ENCODE peak calls at places on chromosomes 12 and 14, in nine cellular contexts. K is SHP77; S is CD4-positive, alpha-beta memory T cell; B is GM23248; H is activated CD4-positive, alpha-beta T cell treated with anti-CD3 and anti-CD28 coated beads, Interleukin-2, amount 10 ng/mL, durations not matched to agents 7 days and 5 days; V is lower leg skin; A is mucosa of gallbladder; J is sciatic nerve; I is NB4. D is an unnamed sample.

GRCh38 chr12:75981773-75982564 is 49.6 kb downstream of the PHLDA1 start:
- DNase-seq in I (no peak), K (no peak), B (no peak), H (no peak), J (no peak), S (no peak), V (no peak), A (no peak), D (no peak)

GRCh38 chr12:23474438-23475000 is 475.0 kb downstream of the SOX5 start:
- DNase-seq in K (no peak), I (no peak), V (no peak), H (no peak), J (no peak), B (no peak), S (no peak), A (no peak), D (no peak)

GRCh38 chr12:91289881-91290280 is 107.3 kb upstream of the DCN start:
- DNase-seq in S (no peak), B (no peak), K (no peak), H (no peak), A (no peak), J (no peak), V (no peak), I (no peak), D (no peak)

GRCh38 chr12:6563448-6564050 is 4.5 kb downstream of the NOP2 start:
- DNase-seq in A (peak; percentile 51), H (peak; percentile 73), B (peak; percentile 65), V (peak; percentile 89), K (no peak), J (peak; percentile 79), S (peak; percentile 57), I (peak; percentile 68), D (peak; percentile 65)

GRCh38 chr14:43184540-43184939 is 1322.5 kb downstream of the FSCB start:
- DNase-seq in A (no peak), K (no peak), I (no peak), B (no peak), J (no peak), S (no peak), H (no peak), V (no peak), D (no peak)

GRCh38 chr12:96044017-96044985 is 8.9 kb upstream of the LTA4H start:
- DNase-seq in S (no peak), A (no peak), I (peak; percentile 64), V (no peak), H (no peak), K (no peak), B (peak; percentile 69), J (no peak), D (no peak)

GRCh38 chr14:67733609-67734008 is 31.9 kb downstream of the RDH12 start:
- DNase-seq in A (no peak), I (no peak), S (no peak), K (peak; percentile 62), V (peak; percentile 43), B (no peak), H (no peak), J (no peak), D (no peak)

GRCh38 chr12:52037248-52037861 is 13.9 kb upstream of the NR4A1 start:
- DNase-seq in J (peak; percentile 85), K (no peak), H (no peak), S (no peak), V (peak; percentile 96), B (peak; percentile 81), A (peak; percentile 60), I (no peak), D (peak; percentile 54)

GRCh38 chr12:53004582-53004981 is 1.7 kb upstream of the EIF4B start:
- DNase-seq in I (peak; percentile 30), A (no peak), B (peak; percentile 25), V (no peak), J (no peak), K (no peak), H (no peak), S (no peak), D (no peak)

GRCh38 chr12:92065018-92065499 is 80.6 kb downstream of the BTG1 start:
- DNase-seq in K (peak; percentile 81), A (peak; percentile 59), J (no peak), I (no peak), V (no peak), H (no peak), B (peak; percentile 53), S (peak; percentile 78), D (peak; percentile 52)

GRCh38 chr14:66758031-66758613 is 250.2 kb downstream of the GPHN start:
- DNase-seq in V (no peak), I (no peak), B (no peak), A (no peak), K (no peak), H (no peak), J (no peak), S (no peak), D (no peak)

GRCh38 chr14:72801381-72801812 is 92.5 kb downstream of the DPF3 start:
- DNase-seq in A (no peak), I (no peak), K (no peak), B (peak; percentile 95), H (no peak), J (no peak), V (no peak), S (no peak), D (no peak)

GRCh38 chr14:23665302-23666016 is 29.3 kb downstream of the DHRS2 start:
- DNase-seq in V (no peak), S (no peak), J (no peak), H (no peak), K (no peak), A (no peak), I (no peak), B (no peak), D (no peak)

GRCh38 chr14:61894452-61895077 is 132.3 kb downstream of the SNAPC1 start:
- DNase-seq in V (no peak), I (peak; percentile 64), S (peak; percentile 31), J (peak; percentile 70), B (peak; percentile 86), A (peak; percentile 42), K (peak; percentile 59), H (peak; percentile 68), D (peak; percentile 65)

GRCh38 chr14:93930989-93931307 is 3.8 kb downstream of the FAM181A start:
- DNase-seq in H (no peak), A (no peak), I (no peak), V (no peak), K (no peak), J (no peak), S (no peak), B (no peak), D (no peak)

GRCh38 chr12:74689071-74689655 is 151.5 kb downstream of the ATXN7L3B start:
- DNase-seq in J (no peak), A (no peak), V (no peak), H (no peak), K (peak; percentile 5), B (peak; percentile 65), S (peak; percentile 38), I (peak; percentile 62), D (no peak)

GRCh38 chr14:64061706-64062105 is 208.9 kb downstream of the SYNE2 start:
- DNase-seq in H (no peak), K (no peak), I (no peak), S (no peak), B (no peak), A (no peak), J (no peak), V (no peak), D (no peak)

GRCh38 chr12:1796515-1797010 is 23.8 kb upstream of the LRTM2 start:
- DNase-seq in B (peak; percentile 66), A (no peak), H (peak; percentile 57), S (peak; percentile 45), K (no peak), V (peak; percentile 91), I (peak; percentile 86), J (no peak), D (peak; percentile 45)

GRCh38 chr12:65895759-65896656 is 71.7 kb downstream of the HMGA2 start:
- DNase-seq in B (no peak), S (no peak), K (no peak), H (no peak), J (no peak), V (no peak), A (no peak), I (no peak), D (no peak)

GRCh38 chr12:57089259-57090245 is 638 bp downstream of the NAB2 start:
- DNase-seq in V (peak; percentile 96), B (peak; percentile 73), S (peak; percentile 26), K (peak; percentile 14), J (peak; percentile 90), H (peak; percentile 49), I (peak; percentile 93), A (peak; percentile 78), D (peak; percentile 58)

GRCh38 chr12:39697108-39697507 is 77.5 kb upstream of the ABCD2 start:
- DNase-seq in J (no peak), K (no peak), A (no peak), I (no peak), S (no peak), H (no peak), V (no peak), B (no peak), D (no peak)

GRCh38 chr14:52961060-52961639 is 10.3 kb upstream of the FERMT2 start:
- DNase-seq in J (peak; percentile 66), S (peak; percentile 69), H (peak; percentile 54), K (peak; percentile 46), I (peak; percentile 50), V (no peak), B (peak; percentile 72), A (peak; percentile 54), D (peak; percentile 62)

GRCh38 chr12:57272337-57273151 is 21.6 kb upstream of the STAC3 start:
- DNase-seq in K (no peak), H (no peak), I (no peak), S (no peak), V (no peak), J (no peak), A (no peak), B (peak; percentile 60), D (no peak)

GRCh38 chr12:69470189-69471094 is at the start of gene FRS2:
- DNase-seq in I (peak; percentile 96), V (peak; percentile 97), A (peak; percentile 92), K (peak; percentile 91), H (peak; percentile 87), B (peak; percentile 96), S (peak; percentile 80), J (peak; percentile 94), D (peak; percentile 92)

D was measured in stomach.